ENCODE peak calls at places on chromosomes 16 and 17, in seven cellular contexts. A is suprapubic skin, B is SK-N-SH, K is sigmoid colon, O is upper lobe of left lung, H is transverse colon, G is H1. V is an unnamed sample. For H3K27me3, the result is how much of the 10 kb centered on the place peaks cover.

GRCh38 chr16:85187447-85187846 is 75.2 kb upstream of the CIBAR2 start:
- DNase-seq in A (no peak), B (no peak), K (no peak), O (no peak), H (no peak), G (no peak), V (no peak)

GRCh38 chr16:11355862-11356261 is 10.6 kb downstream of the RMI2 start:
- DNase-seq in A (no peak), B (no peak), K (peak), O (no peak), H (no peak), G (no peak), V (no peak)

GRCh38 chr16:82094942-82095540 is 60.0 kb downstream of the HSD17B2 start:
- DNase-seq in A (no peak), B (no peak), K (no peak), O (no peak), H (no peak), G (peak), V (no peak)

GRCh38 chr17:28701987-28702751 is 9.5 kb downstream of the PROCA1 start:
- DNase-seq in A (no peak), B (no peak), K (no peak), O (no peak), H (no peak), G (no peak), V (no peak)

GRCh38 chr17:7046127-7046724 is 2.3 kb upstream of the SLC16A11 start:
- DNase-seq in A (peak), B (no peak), K (no peak), O (no peak), H (peak), G (no peak), V (no peak)

GRCh38 chr17:50049636-50050035 is 6.3 kb upstream of the ITGA3 start:
- DNase-seq in A (no peak), B (no peak), K (no peak), O (no peak), H (no peak), G (no peak), V (no peak)

GRCh38 chr17:7951143-7951792 is 19.3 kb downstream of the CNTROB start:
- DNase-seq in A (no peak), B (no peak), K (no peak), O (no peak), H (no peak), G (no peak), V (no peak)

GRCh38 chr17:32298298-32298697 is 32.7 kb downstream of the RHBDL3 start:
- DNase-seq in A (no peak), B (no peak), K (no peak), O (no peak), H (no peak), G (no peak), V (no peak)

GRCh38 chr17:57999496-58000017 is 7.5 kb downstream of the SRSF1 start:
- DNase-seq in A (no peak), B (peak), K (no peak), O (no peak), H (no peak), G (no peak), V (no peak)

GRCh38 chr17:42536048-42536371 is at the start of gene NAGLU:
- DNase-seq in A (peak), B (peak), K (peak), O (peak), H (peak), G (no peak), V (peak)
- TF ChIP-seq EP300 in A (no peak), B (no peak), K (peak), O (peak), H (no peak), G (no peak), V (peak)

GRCh38 chr16:87603684-87604571 is 1.6 kb downstream of the JPH3 start:
- DNase-seq in A (no peak), B (peak), K (no peak), O (no peak), H (no peak), G (no peak), V (no peak)
- H3K27me3 ChIP-seq in A (half or more), B (half or more), K (half or more), O (under half), H (half or more), G (under half), V (under half)

DNA sequence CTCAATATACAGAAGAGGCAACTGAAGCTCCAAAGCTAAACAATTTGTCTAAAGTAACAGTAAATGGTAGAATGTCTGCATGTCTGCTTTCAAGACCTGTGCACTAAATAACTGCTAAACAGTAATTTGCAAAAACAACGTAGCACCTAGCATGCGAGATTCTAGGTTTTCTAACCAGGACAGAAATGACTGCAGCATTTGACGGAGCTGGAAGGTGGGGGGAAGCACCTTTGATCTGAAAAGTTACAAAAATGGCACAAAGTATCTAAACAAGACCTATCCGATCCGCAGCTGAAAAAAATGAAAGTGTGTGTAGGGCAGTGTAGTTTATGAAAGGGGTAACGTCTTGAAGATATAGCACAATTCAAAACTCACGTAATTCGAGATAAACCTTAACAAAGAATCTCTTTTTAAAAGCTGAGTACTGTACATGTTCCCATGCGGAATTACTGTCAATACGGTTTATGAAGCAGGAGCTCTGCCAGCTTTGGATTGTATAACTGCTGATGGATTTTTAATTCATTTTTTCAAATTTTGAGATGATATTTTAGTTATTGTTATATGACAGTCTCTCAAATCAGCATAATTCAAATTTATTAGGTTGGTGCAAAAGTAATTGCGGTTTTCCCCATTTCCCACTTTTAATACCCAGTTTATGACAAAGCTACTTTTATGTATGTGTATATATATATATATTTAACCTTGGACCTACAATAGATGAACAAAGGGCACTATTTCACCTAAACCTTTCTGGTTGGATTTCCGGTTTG is 1.1 kb upstream of the WIPI1 start:
- DNase-seq in A (no peak), B (no peak), K (no peak), O (no peak), H (no peak), G (no peak), V (no peak)
- TF ChIP-seq EP300 in A (no peak), B (no peak), K (no peak), O (no peak), H (no peak), G (no peak), V (no peak)

GRCh38 chr17:79818026-79818758 is 21.0 kb downstream of the CBX4 start:
- DNase-seq in A (no peak), B (no peak), K (no peak), O (peak), H (no peak), G (no peak), V (no peak)
- H3K27me3 ChIP-seq in A (half or more), B (under half), K (under half), O (under half), H (under half), G (half or more), V (under half)

DNA sequence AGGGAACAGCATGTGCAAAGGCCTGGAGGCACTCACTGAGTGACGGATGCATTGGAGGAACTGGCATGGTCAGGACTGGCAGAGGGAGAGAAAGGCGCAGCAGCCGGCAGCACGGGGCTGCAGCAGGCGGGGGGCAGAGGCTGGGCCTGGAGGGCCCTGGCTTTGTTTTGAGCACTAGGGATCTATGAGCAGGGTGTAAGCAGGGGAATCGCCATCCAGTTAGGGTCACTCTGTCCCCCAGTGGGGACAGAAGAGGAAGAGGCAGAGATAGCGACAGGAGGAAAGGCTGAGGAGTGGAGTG is 14.2 kb downstream of the HSD11B2 start:
- DNase-seq in A (no peak), B (no peak), K (no peak), O (peak), H (no peak), G (no peak), V (no peak)
- TF ChIP-seq EP300 in A (no peak), B (no peak), K (no peak), O (no peak), H (no peak), G (no peak), V (no peak)

GRCh38 chr16:47565454-47565853 is 104.3 kb downstream of the PHKB start:
- DNase-seq in A (no peak), B (no peak), K (peak), O (no peak), H (peak), G (no peak), V (no peak)
- H3K27me3 ChIP-seq in A (under half), B (under half), K (under half), O (under half), H (under half), G (under half), V (under half)

GRCh38 chr17:3590231-3590630 is 19.0 kb downstream of the TRPV1 start:
- DNase-seq in A (no peak), B (no peak), K (no peak), O (no peak), H (no peak), G (no peak), V (no peak)
- TF ChIP-seq EP300 in A (no peak), B (no peak), K (no peak), O (no peak), H (no peak), G (no peak), V (no peak)

DNA sequence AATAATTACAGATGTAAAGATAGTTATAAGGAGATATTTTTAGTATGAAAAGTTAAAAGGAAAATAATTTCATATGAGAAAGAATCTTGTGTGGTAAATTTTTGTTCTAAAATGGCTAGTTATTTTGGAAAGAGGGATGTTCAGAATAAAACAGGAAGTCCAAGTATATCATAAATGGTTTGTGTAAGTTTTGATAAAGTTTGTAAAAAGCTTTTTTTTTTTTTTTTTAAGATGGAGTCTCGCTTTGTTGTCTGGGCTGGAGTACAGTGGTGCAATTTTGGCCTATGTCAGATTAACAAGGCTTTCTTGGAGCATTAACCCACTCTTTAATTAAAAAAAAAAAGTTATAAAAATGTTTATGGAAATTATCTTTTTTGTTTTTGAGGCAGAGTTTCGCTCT is 8.2 kb upstream of the CDK10 start:
- DNase-seq in A (no peak), B (no peak), K (no peak), O (no peak), H (no peak), G (no peak), V (no peak)
- H3K27me3 ChIP-seq in A (under half), B (under half), K (under half), O (under half), H (under half), G (under half), V (under half)